ENCODE peak calls at places on chromosomes 16 and 17, in four cellular contexts. M is K562, P is GM12878, X is HepG2. S is an unnamed sample.

GRCh38 chr17:75783069-75783783 is 1.4 kb upstream of the UNK start:
- DNase-seq in M (no peak), X (peak; percentile 52), P (peak; percentile 83), S (peak; percentile 59)

GRCh38 chr17:75396025-75396424 is 9.5 kb downstream of the GRB2 start:
- DNase-seq in X (no peak), P (no peak), M (no peak), S (no peak)

GRCh38 chr16:49932943-49933342 is 77.0 kb upstream of the ZNF423 start:
- DNase-seq in X (no peak), P (no peak), M (no peak), S (no peak)

GRCh38 chr17:81073967-81074366 is 39.0 kb downstream of the BAIAP2 start:
- DNase-seq in X (no peak), M (no peak), P (no peak), S (no peak)

GRCh38 chr17:73773702-73774101 is 129.5 kb upstream of the SDK2 start:
- DNase-seq in P (no peak), M (no peak), X (no peak), S (no peak)

GRCh38 chr17:72359274-72359673 is 238.5 kb downstream of the SOX9 start:
- DNase-seq in P (no peak), X (no peak), M (no peak), S (no peak)

GRCh38 chr17:3917391-3917931 is 1.2 kb upstream of the P2RX1 start:
- DNase-seq in P (no peak), M (peak; percentile 70), X (no peak), S (no peak)

GRCh38 chr17:59431606-59432005 is 100.2 kb downstream of the YPEL2 start:
- DNase-seq in P (no peak), M (no peak), X (no peak), S (no peak)

GRCh38 chr17:64032081-64032480 is 11.6 kb upstream of the ICAM2 start:
- DNase-seq in P (no peak), X (no peak), M (no peak), S (no peak)

GRCh38 chr17:79840204-79840988 is 1.2 kb upstream of the CBX4 start:
- DNase-seq in M (no peak), P (no peak), X (no peak), S (peak; percentile 54)

GRCh38 chr17:59825533-59826316 is 67.0 kb downstream of the TUBD1 start:
- DNase-seq in M (no peak), P (no peak), X (no peak), S (no peak)

GRCh38 chr17:57889892-57890856 is 40.3 kb upstream of the MRPS23 start:
- DNase-seq in M (no peak), P (no peak), X (no peak), S (peak; percentile 72)

GRCh38 chr17:81400154-81400938 is 5.1 kb downstream of the BAHCC1 start:
- DNase-seq in P (no peak), M (peak; percentile 59), X (no peak), S (peak; percentile 64)

GRCh38 chr17:63528183-63528582 is 5.0 kb downstream of the KCNH6 start:
- DNase-seq in P (no peak), X (no peak), M (no peak), S (no peak)

GRCh38 chr17:19347323-19348080 is 15.0 kb downstream of the B9D1 start:
- DNase-seq in P (no peak), X (no peak), M (no peak), S (no peak)

GRCh38 chr16:67248401-67249177 is at the start of gene SLC9A5:
- DNase-seq in M (peak; percentile 66), P (no peak), X (no peak), S (no peak)

GRCh38 chr17:55440391-55440790 is 18.8 kb upstream of the MMD start:
- DNase-seq in P (no peak), X (no peak), M (no peak), S (no peak)

GRCh38 chr17:31570231-31570630 is 178.8 kb downstream of the RAB11FIP4 start:
- DNase-seq in X (no peak), P (no peak), M (no peak), S (no peak)

GRCh38 chr16:62638324-62638911 is 602.2 kb upstream of the CDH8 start:
- DNase-seq in P (no peak), M (no peak), X (no peak), S (no peak)

GRCh38 chr17:80990921-80991644 is 558 bp upstream of the CHMP6 start:
- DNase-seq in M (peak; percentile 10), X (peak; percentile 82), P (no peak), S (no peak)

GRCh38 chr16:2897110-2897509 is 14.1 kb downstream of the FLYWCH2 start:
- DNase-seq in M (no peak), P (no peak), X (no peak), S (no peak)

GRCh38 chr16:89687092-89687940 is 827 bp downstream of the CDK10 start:
- DNase-seq in X (peak; percentile 99), P (peak; percentile 24), M (peak; percentile 55), S (peak; percentile 79)

GRCh38 chr16:15996432-15997109 is 47.2 kb downstream of the ABCC1 start:
- DNase-seq in P (no peak), X (peak; percentile 99), M (peak; percentile 48), S (peak; percentile 88)

GRCh38 chr16:57620316-57621231 is 7.9 kb upstream of the ADGRG1 start:
- DNase-seq in X (no peak), P (no peak), M (no peak), S (no peak)

GRCh38 chr17:82008258-82008940 is 14.3 kb downstream of the CENPX start:
- DNase-seq in X (no peak), P (no peak), M (no peak), S (no peak)

GRCh38 chr16:22233050-22233405 is 26.9 kb downstream of the EEF2K start:
- DNase-seq in X (no peak), P (no peak), M (no peak), S (no peak)

DNA sequence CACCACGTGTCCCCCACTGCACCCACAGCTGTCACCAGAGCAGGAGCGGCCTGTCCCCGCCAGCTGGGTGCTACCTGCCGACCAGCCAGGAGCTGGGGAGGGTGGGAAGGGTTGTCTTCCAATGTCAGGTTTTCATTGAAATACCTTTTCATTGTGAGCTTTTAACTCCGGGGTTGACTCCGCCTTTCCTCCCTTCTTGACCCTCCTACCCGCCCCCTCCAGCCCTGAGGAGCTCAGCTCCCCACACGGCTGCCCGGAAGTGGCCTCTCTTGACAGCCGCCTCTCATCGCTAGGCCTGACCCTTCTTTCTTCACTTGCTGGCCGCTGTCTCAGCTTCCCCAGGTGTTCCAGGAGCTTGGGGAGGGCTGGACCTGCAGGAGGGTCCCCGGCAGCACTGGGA is 21.2 kb upstream of the GNG13 start:
- DNase-seq in X (no peak), M (no peak), P (no peak), S (no peak)
- TF ChIP-seq CHD4 in X (no peak), M (no peak), P (no peak), S (no peak)

GRCh38 chr17:76843703-76844484 is 24.3 kb upstream of the MGAT5B start:
- DNase-seq in P (no peak), X (no peak), M (no peak), S (peak; percentile 33)
- TF ChIP-seq CHD4 in P (no peak), X (no peak), M (no peak), S (no peak)

GRCh38 chr17:44221072-44221861 is 1.8 kb upstream of the UBTF start:
- DNase-seq in M (peak; percentile 67), P (no peak), X (peak; percentile 78), S (peak; percentile 82)
- TF ChIP-seq CHD4 in M (no peak), P (no peak), X (no peak), S (no peak)

DNA sequence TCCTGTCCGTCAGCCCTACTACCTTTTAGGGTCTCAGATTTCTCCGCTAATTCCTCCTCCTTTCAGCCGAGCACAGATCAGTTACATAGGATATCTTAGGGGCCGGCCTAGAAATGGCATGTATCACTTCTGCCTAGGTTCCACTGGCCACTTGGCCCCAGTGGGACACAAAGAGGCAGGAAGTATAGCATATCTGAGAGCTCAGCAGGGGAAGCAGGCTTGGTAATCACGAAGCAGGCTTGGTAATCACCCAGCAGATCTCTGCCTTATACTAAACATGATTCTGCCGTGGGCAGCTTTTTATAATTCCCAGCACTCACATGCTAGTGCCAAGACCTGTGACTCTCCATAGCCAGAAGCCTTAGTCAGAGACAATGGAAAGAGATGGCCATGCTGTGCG is 59.7 kb upstream of the CACNG5 start:
- DNase-seq in X (no peak), M (no peak), P (no peak), S (no peak)
- TF ChIP-seq CHD4 in X (no peak), M (no peak), P (no peak), S (no peak)